ENCODE peak calls at places on chromosomes 12 and 14, in ten cellular contexts. G is spleen, X is Panc1, V is suprapubic skin, C is SK-N-SH, W is transverse colon, R is GM23338, K is stomach, Q is K562, M is vagina. A is an unnamed sample.

GRCh38 chr14:30621354-30621953 is 665 bp upstream of the SCFD1 start:
- DNase-seq in G (peak; percentile 77), X (no peak), V (no peak), C (peak; percentile 17), W (peak; percentile 34), R (peak; percentile 56), K (no peak), Q (no peak), M (no peak), A (no peak)

GRCh38 chr14:80974338-80975078 is 19.1 kb downstream of the TSHR start:
- DNase-seq in G (no peak), X (no peak), V (no peak), C (no peak), W (no peak), R (no peak), K (no peak), Q (no peak), M (no peak), A (no peak)

GRCh38 chr14:63203618-63204406 is 431 bp upstream of the RHOJ start:
- DNase-seq in G (peak; percentile 74), X (peak; percentile 2), V (peak; percentile 86), C (peak; percentile 34), W (peak; percentile 57), R (peak; percentile 57), K (peak; percentile 47), Q (no peak), M (peak; percentile 95), A (no peak)

GRCh38 chr12:52054838-52055741 is 3.8 kb downstream of the NR4A1 start:
- DNase-seq in G (peak; percentile 64), X (no peak), V (peak; percentile 76), C (no peak), W (peak; percentile 36), R (no peak), K (peak; percentile 35), Q (no peak), M (no peak), A (no peak)

GRCh38 chr14:74898694-74899093 is 17.0 kb downstream of the DLST start:
- DNase-seq in G (no peak), X (no peak), V (no peak), C (no peak), W (no peak), R (no peak), K (no peak), Q (no peak), M (no peak), A (no peak)

GRCh38 chr14:59438148-59438766 is 26.9 kb downstream of the GPR135 start:
- DNase-seq in G (no peak), X (no peak), V (no peak), C (no peak), W (no peak), R (no peak), K (no peak), Q (no peak), M (no peak), A (no peak)

GRCh38 chr12:115149279-115149678 is 465.3 kb upstream of the TBX3 start:
- DNase-seq in G (no peak), X (no peak), V (no peak), C (no peak), W (no peak), R (no peak), K (no peak), Q (no peak), M (no peak), A (no peak)

GRCh38 chr14:60274448-60274847 is 25.4 kb downstream of the PPM1A start:
- DNase-seq in G (no peak), X (no peak), V (no peak), C (no peak), W (no peak), R (no peak), K (no peak), Q (no peak), M (no peak), A (no peak)

GRCh38 chr14:55877942-55878341 is 240.3 kb upstream of the PELI2 start:
- DNase-seq in G (no peak), X (no peak), V (no peak), C (no peak), W (no peak), R (no peak), K (no peak), Q (no peak), M (no peak), A (no peak)

GRCh38 chr12:49962861-49963765 is 1.4 kb downstream of the AQP5 start:
- DNase-seq in G (peak; percentile 71), X (no peak), V (no peak), C (no peak), W (peak; percentile 66), R (no peak), K (peak; percentile 95), Q (no peak), M (no peak), A (peak; percentile 86)

GRCh38 chr12:120962487-120963054 is 15.8 kb upstream of the HNF1A start:
- DNase-seq in G (no peak), X (no peak), V (no peak), C (no peak), W (no peak), R (no peak), K (no peak), Q (no peak), M (no peak), A (no peak)

GRCh38 chr14:105364100-105364708 is 34.1 kb upstream of the TEX22 start:
- DNase-seq in G (no peak), X (no peak), V (no peak), C (peak; percentile 95), W (peak; percentile 47), R (no peak), K (peak; percentile 31), Q (peak; percentile 74), M (no peak), A (no peak)

GRCh38 chr14:101235042-101235871 is 326.0 kb upstream of the DIO3 start:
- DNase-seq in G (no peak), X (no peak), V (peak; percentile 50), C (peak; percentile 95), W (peak; percentile 65), R (peak; percentile 77), K (peak; percentile 47), Q (peak; percentile 69), M (no peak), A (peak; percentile 45)

GRCh38 chr12:52007158-52007921 is 594 bp downstream of the TAMALIN start:
- DNase-seq in G (peak; percentile 95), X (no peak), V (peak; percentile 85), C (no peak), W (peak; percentile 50), R (peak; percentile 49), K (peak; percentile 32), Q (no peak), M (no peak), A (peak; percentile 91)

GRCh38 chr14:93778453-93778852 is 9.8 kb downstream of the PRIMA1 start:
- DNase-seq in G (no peak), X (no peak), V (no peak), C (no peak), W (no peak), R (no peak), K (peak; percentile 61), Q (no peak), M (no peak), A (no peak)
- TF ChIP-seq POLR2AphosphoS5 in G (no peak), X (no peak), V (no peak), C (no peak), W (no peak), R (no peak), K (no peak), Q (no peak), M (no peak), A (no peak)

GRCh38 chr14:92459479-92460421 is 53.8 kb upstream of the RIN3 start:
- DNase-seq in G (no peak), X (no peak), V (no peak), C (no peak), W (no peak), R (no peak), K (no peak), Q (no peak), M (no peak), A (no peak)
- TF ChIP-seq CTCF in G (peak; percentile 8), X (no peak), V (no peak), C (peak; percentile 15), W (no peak), R (peak; percentile 17), K (no peak), Q (no peak), M (no peak), A (no peak)

GRCh38 chr14:96602186-96602585 is 100.0 kb downstream of the PAPOLA start:
- DNase-seq in G (no peak), X (no peak), V (no peak), C (no peak), W (no peak), R (no peak), K (no peak), Q (no peak), M (no peak), A (no peak)

GRCh38 chr14:96594961-96595360 is 92.8 kb downstream of the PAPOLA start:
- DNase-seq in G (peak; percentile 41), X (no peak), V (no peak), C (no peak), W (no peak), R (no peak), K (no peak), Q (no peak), M (no peak), A (no peak)

GRCh38 chr14:96597680-96598079 is 95.5 kb downstream of the PAPOLA start:
- DNase-seq in G (peak; percentile 40), X (no peak), V (no peak), C (no peak), W (no peak), R (no peak), K (no peak), Q (no peak), M (no peak), A (no peak)

GRCh38 chr14:96599076-96599475 is 96.9 kb downstream of the PAPOLA start:
- DNase-seq in G (no peak), X (no peak), V (no peak), C (peak; percentile 36), W (no peak), R (no peak), K (no peak), Q (no peak), M (no peak), A (no peak)

GRCh38 chr14:96598332-96598928 is 96.2 kb downstream of the PAPOLA start:
- DNase-seq in G (peak; percentile 45), X (no peak), V (no peak), C (peak; percentile 83), W (no peak), R (no peak), K (no peak), Q (no peak), M (no peak), A (no peak)
- H3K4me3 ChIP-seq in G (no peak overlapping the region), X (no peak overlapping the region), V (no peak overlapping the region), C (no peak overlapping the region), W (no peak overlapping the region), R (no peak overlapping the region), K (no peak overlapping the region), Q (no peak overlapping the region), M (no peak overlapping the region), A (no peak overlapping the region)

DNA sequence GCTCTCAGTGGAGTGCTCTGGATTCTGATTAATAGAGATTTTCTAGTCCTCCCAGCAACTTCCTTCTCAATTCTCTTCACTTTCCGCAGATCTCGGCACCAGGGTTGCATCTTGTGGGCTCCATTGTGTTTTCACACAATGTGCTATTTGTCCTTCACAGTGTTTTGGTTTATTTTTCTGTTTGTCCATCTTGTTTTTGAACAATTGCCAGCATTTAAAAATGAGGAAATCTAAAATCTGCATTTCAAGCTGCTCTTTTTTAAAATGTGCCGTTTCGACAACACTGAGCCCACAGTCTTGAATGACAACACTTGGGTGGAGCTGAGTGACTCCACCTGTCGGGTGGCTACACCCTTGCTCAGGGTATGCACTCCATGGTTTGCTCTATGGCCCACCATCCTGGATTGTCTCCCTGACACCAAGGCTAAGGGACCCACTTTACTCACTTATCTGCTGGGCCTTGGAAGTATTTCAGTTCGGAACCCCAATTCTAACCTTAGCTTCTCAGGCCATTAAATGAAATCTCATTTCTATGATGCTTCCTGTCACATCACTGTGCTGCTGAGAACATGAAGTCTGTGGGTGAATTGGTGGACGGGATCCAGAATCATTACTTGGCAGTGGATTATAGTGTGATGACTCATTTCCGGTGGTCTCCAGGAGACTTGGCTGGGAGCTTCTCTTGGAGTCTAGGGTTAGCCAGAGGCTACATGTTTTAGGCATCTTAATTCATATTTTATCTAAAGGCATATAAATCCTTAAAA is 3.4 kb upstream of the MYRFL start:
- DNase-seq in G (no peak), X (peak; percentile 17), V (no peak), C (no peak), W (no peak), R (no peak), K (no peak), Q (no peak), M (no peak), A (no peak)
- TF ChIP-seq POLR2AphosphoS5 in G (no peak), X (no peak), V (no peak), C (no peak), W (no peak), R (no peak), K (no peak), Q (no peak), M (no peak), A (no peak)